ENCODE peak calls at places on chromosomes 12 and 14, in four cellular contexts. M, Q, O and N are unnamed samples.

GRCh38 chr12:108928695-108929094 is 48.8 kb downstream of the DAO start:
- DNase-seq in O (no peak), M (no peak), Q (no peak), N (no peak)

GRCh38 chr12:123867141-123867540 is 105.0 kb downstream of the DNAH10 start:
- DNase-seq in O (peak; percentile 83), Q (no peak), M (no peak), N (no peak)

GRCh38 chr12:100675432-100675831 is 101.9 kb downstream of the GAS2L3 start:
- DNase-seq in M (no peak), Q (no peak), O (no peak), N (no peak)

GRCh38 chr14:31294736-31295398 is 87.3 kb upstream of the HECTD1 start:
- DNase-seq in M (no peak), Q (no peak), O (no peak), N (no peak)

GRCh38 chr14:30608533-30609006 is 13.5 kb upstream of the SCFD1 start:
- DNase-seq in M (no peak), O (no peak), Q (no peak), N (no peak)

GRCh38 chr14:101017806-101018560 is 114.5 kb upstream of the RTL1 start:
- DNase-seq in O (no peak), M (no peak), Q (no peak), N (no peak)

GRCh38 chr12:131795688-131796410 is 32.3 kb upstream of the MMP17 start:
- DNase-seq in M (no peak), O (no peak), Q (no peak), N (peak; percentile 47)

GRCh38 chr12:6533653-6534157 is 612 bp upstream of the GAPDH start:
- DNase-seq in M (peak; percentile 54), Q (no peak), O (peak; percentile 86), N (peak; percentile 80)

GRCh38 chr12:76720068-76720467 is 43.8 kb upstream of the ZDHHC17 start:
- DNase-seq in M (no peak), O (no peak), Q (no peak), N (no peak)

GRCh38 chr14:66403183-66403582 is 83.0 kb upstream of the CCDC196 start:
- DNase-seq in M (no peak), Q (no peak), O (peak; percentile 40), N (no peak)

GRCh38 chr12:12025799-12026386 is 44.8 kb upstream of the BCL2L14 start:
- DNase-seq in Q (no peak), M (no peak), O (no peak), N (no peak)

GRCh38 chr12:66268562-66268961 is 33.7 kb upstream of the HELB start:
- DNase-seq in Q (peak; percentile 7), O (no peak), M (no peak), N (no peak)

GRCh38 chr12:34398706-34399630 is 376.7 kb downstream of the ALG10 start:
- DNase-seq in M (peak; percentile 2), Q (no peak), O (no peak), N (peak; percentile 2)

GRCh38 chr12:108340037-108340436 is 926 bp upstream of the CMKLR1 start:
- DNase-seq in M (no peak), O (no peak), Q (no peak), N (no peak)

GRCh38 chr12:14961466-14962155 is at the start of gene ARHGDIB:
- DNase-seq in O (no peak), Q (peak; percentile 87), M (no peak), N (no peak)

GRCh38 chr14:76550534-76550933 is 174.6 kb downstream of the ESRRB start:
- DNase-seq in O (no peak), M (no peak), Q (no peak), N (no peak)

GRCh38 chr12:94644622-94645021 is 5.7 kb downstream of the TMCC3 start:
- DNase-seq in O (no peak), Q (peak; percentile 49), M (no peak), N (no peak)

GRCh38 chr12:1660304-1661187 is 30.3 kb upstream of the ADIPOR2 start:
- DNase-seq in Q (no peak), O (peak; percentile 55), M (no peak), N (no peak)

GRCh38 chr12:101459642-101460346 is 15.3 kb upstream of the SPIC start:
- DNase-seq in Q (no peak), M (no peak), O (peak; percentile 74), N (no peak)

GRCh38 chr12:20376984-20377383 is 8.6 kb downstream of the PDE3A start:
- DNase-seq in Q (no peak), O (no peak), M (no peak), N (no peak)

GRCh38 chr14:39491134-39491541 is 58.9 kb upstream of the FBXO33 start:
- DNase-seq in Q (no peak), M (peak; percentile 6), O (peak; percentile 59), N (no peak)

GRCh38 chr14:64060648-64061096 is 207.9 kb downstream of the SYNE2 start:
- DNase-seq in O (peak; percentile 15), Q (no peak), M (peak; percentile 5), N (peak; percentile 79)

GRCh38 chr12:45560689-45561088 is 168.8 kb upstream of the ARID2 start:
- DNase-seq in O (no peak), Q (no peak), M (no peak), N (no peak)

GRCh38 chr12:20950248-20950647 is 139.7 kb downstream of the SLCO1B3 start:
- DNase-seq in Q (peak; percentile 4), O (peak; percentile 6), M (peak; percentile 6), N (no peak)

GRCh38 chr14:50955373-50956043 is 11.2 kb upstream of the PYGL start:
- DNase-seq in O (peak; percentile 82), Q (no peak), M (peak; percentile 77), N (peak; percentile 55)

GRCh38 chr14:99660794-99661193 is 15.9 kb downstream of the HHIPL1 start:
- DNase-seq in Q (no peak), M (no peak), O (no peak), N (no peak)

GRCh38 chr14:95886366-95886765 is 9.7 kb downstream of the TUNAR start:
- DNase-seq in Q (no peak), O (no peak), M (no peak), N (no peak)

GRCh38 chr14:92122351-92122677 is 545 bp downstream of the CPSF2 start:
- DNase-seq in M (no peak), Q (no peak), O (peak; percentile 18), N (no peak)

GRCh38 chr12:65911321-65911720 is 87.0 kb downstream of the HMGA2 start:
- DNase-seq in O (no peak), M (no peak), Q (no peak), N (no peak)

GRCh38 chr12:26878661-26879119 is 45.7 kb upstream of the ITPR2 start:
- DNase-seq in M (no peak), O (no peak), Q (no peak), N (no peak)

GRCh38 chr14:59463773-59464650 is 1.2 kb downstream of the GPR135 start:
- DNase-seq in O (no peak), M (no peak), Q (no peak), N (peak; percentile 36)

GRCh38 chr12:104669057-104669770 is 212.5 kb downstream of the CHST11 start:
- DNase-seq in Q (no peak), O (no peak), M (no peak), N (no peak)

DNA sequence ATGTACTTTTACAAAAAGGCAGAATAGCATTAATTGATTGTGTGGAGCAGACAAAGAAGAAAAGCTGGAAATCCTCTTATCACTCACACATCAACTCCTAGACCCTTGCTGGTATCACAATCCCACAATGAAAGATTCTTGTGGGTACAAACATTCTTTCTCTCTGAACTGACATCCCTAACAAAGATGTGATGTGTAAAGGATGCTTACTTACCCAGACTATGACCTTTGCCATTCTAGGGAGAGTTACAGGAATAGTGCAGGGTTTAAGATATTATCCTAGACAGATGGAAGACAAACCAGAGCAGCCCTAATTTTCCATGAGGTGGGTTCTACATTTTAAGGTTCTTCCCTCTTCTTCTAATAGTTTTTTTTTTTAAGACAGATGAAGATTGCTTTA is 60.4 kb upstream of the SLC6A15 start:
- DNase-seq in O (no peak), Q (no peak), M (no peak), N (no peak)
- TF ChIP-seq ATF2 in O (no peak), Q (no peak), M (no peak), N (no peak)

GRCh38 chr14:105187116-105187515 is 6.0 kb upstream of the NUDT14 start:
- DNase-seq in Q (no peak), O (no peak), M (no peak), N (no peak)

GRCh38 chr14:105184461-105184860 is 3.3 kb upstream of the NUDT14 start:
- DNase-seq in Q (no peak), M (no peak), O (no peak), N (no peak)

GRCh38 chr14:105182296-105183020 is 1.3 kb upstream of the NUDT14 start:
- DNase-seq in Q (no peak), O (no peak), M (no peak), N (no peak)

GRCh38 chr14:105185973-105186372 is 4.9 kb upstream of the NUDT14 start:
- DNase-seq in Q (no peak), O (no peak), M (no peak), N (no peak)

GRCh38 chr14:105185001-105185400 is 3.9 kb upstream of the NUDT14 start:
- DNase-seq in Q (no peak), M (no peak), O (no peak), N (no peak)
- TF ChIP-seq ATF2 in Q (no peak), M (no peak), O (no peak), N (no peak)

DNA sequence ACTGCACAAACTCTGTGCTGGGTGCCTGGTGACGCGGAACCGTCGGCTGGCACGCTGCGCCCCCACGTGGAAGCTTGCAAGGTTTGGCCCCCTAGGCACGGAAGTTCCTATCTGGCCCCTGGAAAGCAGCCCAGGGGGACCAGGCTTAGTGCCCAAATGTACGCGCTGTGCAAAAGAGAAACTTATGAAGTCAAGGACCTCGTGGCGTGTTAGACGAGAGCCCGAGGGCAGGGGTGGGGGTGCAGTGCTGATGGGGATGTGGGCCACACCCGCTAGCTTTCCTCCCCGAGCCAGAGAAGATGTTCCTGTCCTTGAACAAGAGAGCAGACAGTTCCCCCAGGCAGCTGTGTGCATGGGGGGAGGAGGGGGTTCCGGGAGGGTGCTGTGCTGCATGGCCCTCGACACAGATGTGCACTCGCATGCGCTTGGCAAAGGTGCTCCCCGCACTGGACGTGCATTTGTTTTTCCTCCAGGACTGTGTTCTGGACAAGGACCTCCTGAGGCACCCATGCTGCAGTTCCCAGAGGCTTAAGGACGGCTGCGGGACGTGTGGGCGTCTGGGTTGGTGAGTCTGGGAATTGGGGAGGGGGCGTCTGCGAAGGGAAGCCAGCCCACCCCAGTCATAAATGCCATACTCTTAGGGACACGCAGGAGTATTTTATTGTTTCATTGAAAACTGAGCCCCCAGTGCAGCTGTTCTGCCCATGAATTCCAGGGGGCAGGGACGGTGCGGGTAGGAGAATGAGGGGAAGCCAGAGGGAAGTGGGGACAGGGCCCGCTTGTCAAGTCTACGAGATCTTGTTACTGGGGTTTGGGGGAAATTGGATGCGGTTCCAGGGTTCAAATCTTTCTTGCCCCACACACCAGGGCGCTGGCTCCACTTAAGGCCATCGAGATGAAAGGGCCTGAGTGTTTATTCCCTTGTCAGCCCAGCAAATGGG is 80.0 kb downstream of the NTF3 start:
- DNase-seq in M (peak; percentile 24), O (no peak), Q (no peak), N (peak; percentile 65)
- TF ChIP-seq ATF2 in M (no peak), O (no peak), Q (no peak), N (no peak)

DNA sequence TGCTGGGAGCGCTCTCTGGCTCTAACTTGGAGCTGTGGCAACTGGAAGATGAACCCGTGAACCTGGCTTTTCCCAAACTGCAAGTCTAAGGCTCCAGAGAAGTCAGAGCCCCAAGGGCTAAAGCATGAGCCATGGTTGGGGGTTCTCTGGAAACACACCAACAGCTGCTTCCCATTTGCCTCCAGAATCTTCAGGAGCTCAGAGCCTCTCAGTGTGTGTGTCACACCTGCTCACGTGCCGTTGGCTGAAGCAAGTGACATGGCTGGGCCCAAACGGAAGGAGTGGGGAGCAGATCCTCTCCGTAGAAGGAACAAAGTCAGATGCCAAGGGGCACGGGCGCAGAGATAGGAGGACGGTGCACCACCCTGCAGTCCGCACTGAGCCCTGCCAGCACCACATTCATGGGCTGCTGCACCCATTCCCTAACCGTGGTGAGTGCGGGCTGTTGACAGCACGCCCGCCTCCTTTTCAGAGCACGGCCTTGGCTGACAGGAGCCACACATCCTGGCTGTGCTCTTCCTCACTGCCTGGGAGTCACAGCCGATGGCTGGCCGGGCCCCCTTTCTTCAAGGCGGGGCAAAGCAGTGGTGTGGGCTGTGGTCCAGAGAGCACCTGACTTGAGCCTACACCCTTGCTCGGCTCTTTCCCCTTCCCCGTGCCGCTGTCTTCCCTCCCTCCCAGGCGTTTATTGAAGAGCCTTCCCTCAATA is 16.6 kb upstream of the TRAF3 start:
- DNase-seq in Q (no peak), M (no peak), O (no peak), N (peak; percentile 54)
- TF ChIP-seq ATF2 in Q (no peak), M (no peak), O (no peak), N (no peak)